ENCODE peak calls at places on chromosomes 13 and 19, in four cellular contexts. B is A549, L is GM12878, Q is K562. S is an unnamed sample.

GRCh38 chr19:4414144-4414799 is 11.8 kb downstream of the CHAF1A start:
- ATAC-seq in L (no peak), B (no peak), Q (peak; percentile 46), S (no peak)

GRCh38 chr19:53908933-53909415 is at the start of gene CACNG7:
- ATAC-seq in L (no peak), Q (no peak), B (peak; percentile 14), S (no peak)

GRCh38 chr19:33040994-33041827 is 23.5 kb downstream of the RHPN2 start:
- ATAC-seq in Q (no peak), L (no peak), B (peak; percentile 96), S (no peak)

GRCh38 chr13:28622286-28622685 is 36.6 kb upstream of the POMP start:
- ATAC-seq in B (no peak), L (no peak), Q (no peak), S (peak; percentile 66)

GRCh38 chr13:99870541-99870940 is 101.0 kb downstream of the ZIC5 start:
- ATAC-seq in Q (no peak), B (no peak), L (no peak), S (no peak)

GRCh38 chr19:18991050-18991449 is 42.3 kb downstream of the SUGP2 start:
- ATAC-seq in Q (no peak), B (no peak), L (no peak), S (no peak)

GRCh38 chr19:35281303-35281702 is 1.0 kb upstream of the HAMP start:
- ATAC-seq in Q (no peak), B (peak; percentile 30), L (peak; percentile 35), S (no peak)

GRCh38 chr13:51542358-51542972 is 41.8 kb upstream of the WDFY2 start:
- ATAC-seq in Q (peak; percentile 72), B (peak; percentile 89), L (peak; percentile 30), S (peak; percentile 58)

DNA sequence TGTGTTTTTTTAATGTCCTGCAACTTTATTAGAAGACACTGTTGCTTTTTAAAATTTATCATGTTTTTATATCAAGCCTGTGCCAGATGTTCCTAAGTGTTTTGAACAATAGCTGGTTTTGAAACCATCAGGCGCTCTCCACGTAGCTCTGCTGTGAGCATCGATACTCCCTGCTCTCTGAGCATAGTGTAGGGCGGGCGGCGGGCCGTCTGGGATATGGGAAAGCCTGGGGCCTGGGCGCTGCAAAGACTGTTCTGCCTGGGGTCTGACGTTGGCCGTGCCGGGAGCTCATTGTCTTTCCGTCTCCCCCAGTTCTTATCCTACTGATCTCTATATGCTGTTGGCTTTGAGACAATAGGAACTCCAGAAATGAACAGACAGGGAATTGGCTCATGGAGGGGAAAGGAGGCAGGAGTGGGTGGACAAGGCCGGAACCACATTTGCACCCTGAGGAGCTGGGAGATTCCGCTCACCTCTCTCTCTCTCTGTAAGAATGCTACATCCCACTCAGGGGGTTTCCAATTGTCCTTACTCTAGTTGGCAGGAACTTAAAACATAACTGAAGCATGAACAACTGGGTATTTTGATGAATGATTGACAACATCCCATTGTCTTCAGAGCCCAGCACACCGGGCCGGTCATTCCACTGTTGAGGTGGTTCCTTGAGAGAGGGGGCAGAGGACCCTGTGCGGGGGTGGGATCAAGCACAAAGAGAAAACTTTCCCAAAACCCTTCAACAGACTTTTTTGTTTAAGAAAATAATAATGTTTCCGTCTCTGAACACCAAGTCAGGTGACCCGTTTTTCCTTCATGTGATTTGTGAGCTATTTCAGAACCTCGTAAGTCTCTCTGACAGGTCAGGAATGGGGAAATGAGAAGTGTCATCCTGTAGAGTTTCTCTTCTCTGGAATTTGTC is 64.7 kb downstream of the COL4A2 start:
- ATAC-seq in L (peak; percentile 86), B (peak; percentile 54), Q (no peak), S (no peak)
- TF ChIP-seq EP300 in L (peak; percentile 10), B (no peak), Q (no peak), S (no peak)

GRCh38 chr19:3405261-3405653 is 38.9 kb downstream of the NFIC start:
- ATAC-seq in L (no peak), B (no peak), Q (no peak), S (no peak)

GRCh38 chr19:3408996-3409345 is 42.6 kb downstream of the NFIC start:
- ATAC-seq in Q (no peak), L (no peak), B (no peak), S (no peak)

GRCh38 chr19:3409346-3410064 is 43.1 kb downstream of the NFIC start:
- ATAC-seq in B (no peak), Q (no peak), L (no peak), S (peak; percentile 80)

GRCh38 chr19:3406571-3407111 is 40.3 kb downstream of the NFIC start:
- ATAC-seq in L (no peak), Q (no peak), B (no peak), S (no peak)

DNA sequence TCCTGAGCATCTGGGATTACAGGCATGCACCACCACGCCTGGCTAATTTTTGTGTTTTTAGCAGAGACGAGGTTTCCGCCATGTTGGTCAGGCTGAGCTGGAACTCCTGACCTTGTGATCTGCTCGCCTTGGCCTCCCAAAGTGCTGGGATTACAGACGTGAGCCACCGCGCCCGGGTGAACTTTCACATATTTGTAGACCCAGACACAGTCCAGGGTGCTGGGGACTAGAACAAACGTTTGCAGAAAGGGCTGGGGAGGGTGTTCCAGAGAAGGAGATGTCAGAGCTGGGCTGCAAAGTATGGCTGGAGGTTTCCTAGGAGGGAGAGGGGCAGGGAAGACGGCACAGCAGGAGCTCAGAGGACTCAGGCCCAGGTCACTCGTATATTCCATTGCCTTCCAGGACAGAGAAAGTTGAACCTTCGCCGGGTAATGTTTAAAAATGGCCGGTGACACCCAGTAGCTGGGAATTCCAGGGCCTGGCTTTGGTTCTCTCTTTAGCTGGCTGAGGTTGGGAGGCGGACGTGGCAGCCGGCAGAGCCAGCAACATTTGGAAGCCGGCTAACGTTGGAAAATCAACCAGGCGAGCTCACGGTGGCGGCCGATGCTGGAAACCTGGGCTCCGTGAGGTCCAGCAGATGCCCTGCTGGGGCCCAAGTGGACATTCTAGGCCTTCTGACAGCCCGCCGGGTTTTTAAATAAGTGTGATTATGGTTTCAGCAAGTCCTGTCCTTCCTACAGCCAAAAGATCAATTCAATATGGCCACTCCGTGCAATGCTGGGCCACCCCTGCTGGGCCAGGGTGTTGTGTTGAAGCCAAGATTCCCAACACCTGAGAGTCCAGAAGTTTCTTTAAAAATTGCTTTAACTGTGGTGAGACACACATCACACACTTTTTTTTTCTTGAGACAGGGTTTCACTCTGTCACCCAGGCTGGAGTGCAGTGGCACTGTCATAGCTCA is 41.5 kb downstream of the NFIC start:
- ATAC-seq in B (no peak), Q (no peak), L (no peak), S (no peak)
- H3K27ac ChIP-seq in B (no peak overlapping the region), Q (no peak overlapping the region), L (no peak overlapping the region), S (peak overlapping the region; percentile 100)

GRCh38 chr13:91311491-91311890 is 36.0 kb upstream of the MIR17HG start:
- ATAC-seq in L (peak; percentile 21), B (peak; percentile 30), Q (peak; percentile 69), S (no peak)

GRCh38 chr13:91314888-91315287 is 32.6 kb upstream of the MIR17HG start:
- ATAC-seq in L (no peak), Q (no peak), B (no peak), S (no peak)

GRCh38 chr13:91312324-91312723 is 35.2 kb upstream of the MIR17HG start:
- ATAC-seq in Q (peak; percentile 14), B (no peak), L (peak; percentile 67), S (no peak)

GRCh38 chr13:91313581-91313980 is 33.9 kb upstream of the MIR17HG start:
- ATAC-seq in B (no peak), L (peak; percentile 81), Q (no peak), S (no peak)

GRCh38 chr13:91313103-91313502 is 34.4 kb upstream of the MIR17HG start:
- ATAC-seq in Q (peak; percentile 84), B (peak; percentile 59), L (peak; percentile 86), S (peak; percentile 58)
- TF ChIP-seq CTCF in Q (no peak), B (no peak), L (peak; percentile 78), S (peak; percentile 68)

DNA sequence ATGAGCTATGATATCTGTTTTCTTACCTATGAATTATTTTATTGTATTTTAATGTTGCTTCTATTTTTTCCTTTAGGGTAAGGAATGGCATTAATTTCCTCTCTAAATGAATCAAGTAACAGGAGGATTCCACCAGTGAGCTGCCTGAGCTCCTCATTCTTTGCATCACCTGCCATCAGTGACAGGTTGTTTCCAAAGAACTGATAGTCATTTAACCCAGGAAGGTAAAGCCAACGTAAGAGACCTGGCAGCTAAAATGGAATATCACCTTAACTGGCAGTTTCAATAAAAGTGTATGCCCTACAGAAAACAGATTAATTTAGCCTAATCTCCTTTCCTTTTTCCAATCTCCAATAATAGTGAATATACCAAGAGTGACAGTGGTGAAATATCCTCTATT is 812.0 kb downstream of the SLITRK5 start:
- ATAC-seq in Q (no peak), L (no peak), B (no peak), S (no peak)
- TF ChIP-seq EP300 in Q (no peak), L (no peak), B (no peak), S (no peak)